ENCODE peak calls at places on chromosome 10, in five cellular contexts. Q, W, B, Z and D are unnamed samples. For H3K27me3 and H3K36me3, the result is how much of the 10 kb centered on the place peaks cover.

GRCh38 chr10:107011113-107011512 is 153.4 kb downstream of the SORCS1 start:
- DNase-seq in Q (no peak), Z (no peak), B (no peak), W (no peak), D (no peak)

GRCh38 chr10:58579011-58579655 is 66.5 kb downstream of the BICC1 start:
- DNase-seq in Q (no peak), Z (no peak), B (no peak), W (no peak), D (no peak)

GRCh38 chr10:43585046-43585445 is 10.6 kb upstream of the ZNF239 start:
- DNase-seq in W (no peak), Z (no peak), Q (no peak), B (no peak), D (no peak)

GRCh38 chr10:25105753-25106260 is 69.0 kb upstream of the GPR158 start:
- DNase-seq in Z (no peak), B (no peak), W (no peak), Q (no peak), D (no peak)

GRCh38 chr10:116417821-116418220 is 9.8 kb upstream of the PNLIPRP3 start:
- DNase-seq in Z (no peak), W (no peak), B (no peak), Q (no peak), D (no peak)

GRCh38 chr10:57799625-57800024 is 468.1 kb downstream of the IPMK start:
- DNase-seq in W (no peak), B (no peak), Z (no peak), Q (no peak), D (no peak)

GRCh38 chr10:14356921-14357320 is 26.2 kb upstream of the FRMD4A start:
- DNase-seq in B (no peak), Q (no peak), Z (no peak), W (no peak), D (no peak)

GRCh38 chr10:93473804-93474472 is 8.2 kb downstream of the MYOF start:
- DNase-seq in W (no peak), Q (no peak), B (no peak), Z (no peak), D (no peak)

GRCh38 chr10:104680467-104681401 is 39.6 kb downstream of the SORCS3 start:
- DNase-seq in W (peak), Q (no peak), B (no peak), Z (no peak), D (no peak)

DNA sequence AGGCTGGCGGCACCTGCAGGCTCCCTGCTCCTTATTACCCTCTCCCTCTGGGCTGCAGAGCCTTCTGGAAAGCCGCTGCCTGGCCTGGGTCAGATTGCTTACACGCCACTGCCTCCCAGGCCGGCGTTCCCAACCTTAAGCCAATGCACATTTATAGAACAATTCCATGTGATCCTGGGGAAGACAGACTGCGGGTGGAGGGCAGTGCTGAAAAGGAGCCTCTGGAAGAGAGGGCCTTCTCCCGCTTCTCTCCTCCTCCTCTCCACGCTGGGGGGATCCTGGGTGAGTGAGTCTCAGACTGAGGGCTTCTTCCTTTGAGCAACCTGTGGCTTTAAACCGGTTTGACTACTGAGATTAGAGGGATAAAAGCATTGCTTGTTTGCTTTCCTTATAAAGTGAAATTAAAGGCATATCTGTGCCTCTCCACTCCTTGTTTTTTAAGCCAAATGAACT is 5.5 kb downstream of the TACC2 start:
- DNase-seq in B (no peak), Z (no peak), W (peak), Q (no peak), D (peak)
- TF ChIP-seq CTCF in B (no peak), Z (no peak), W (no peak), Q (no peak), D (no peak)

DNA sequence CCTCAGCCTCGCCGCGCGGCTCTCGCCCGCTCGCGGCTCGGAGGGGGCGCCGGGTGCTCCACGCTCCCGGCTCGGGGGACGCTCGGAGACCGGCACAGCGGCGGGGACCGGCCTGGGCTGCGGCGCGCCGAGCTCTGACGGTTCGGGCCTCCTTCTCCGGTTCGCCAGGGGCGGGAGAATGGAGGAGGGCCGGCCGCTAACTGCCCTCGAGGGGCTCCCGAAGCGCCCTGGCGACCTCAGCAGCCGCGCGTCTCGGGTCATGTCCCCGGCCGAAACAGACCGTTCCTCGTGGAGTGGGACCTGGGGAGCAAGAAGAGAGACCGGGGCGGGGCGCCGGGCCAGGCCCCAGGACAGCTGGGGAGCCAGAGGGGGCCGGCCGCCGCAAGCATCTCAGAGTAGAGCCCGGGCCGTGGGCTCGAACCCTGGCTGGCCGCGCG is 325 bp upstream of the GRID1 start:
- DNase-seq in Z (peak), W (peak), B (peak), Q (no peak), D (no peak)
- H3K27me3 ChIP-seq in Z (half or more), W (half or more), B (under half), Q (under half), D (half or more)

GRCh38 chr10:65754112-65754511 is 1171.7 kb upstream of the LRRTM3 start:
- DNase-seq in Q (no peak), W (no peak), B (no peak), Z (no peak), D (no peak)
- H3K36me3 ChIP-seq in Q (under half), W (under half), B (under half), Z (under half), D (under half)

GRCh38 chr10:7054915-7055314 is 355.9 kb downstream of the SFMBT2 start:
- DNase-seq in Q (no peak), W (no peak), B (no peak), Z (no peak), D (no peak)
- TF ChIP-seq CTCF in Q (no peak), W (no peak), B (no peak), Z (no peak), D (no peak)

GRCh38 chr10:123140164-123140982 is 4.6 kb downstream of the HMX3 start:
- DNase-seq in Z (no peak), W (no peak), B (no peak), Q (no peak), D (no peak)
- H3K27me3 ChIP-seq in Z (half or more), W (half or more), B (half or more), Q (under half), D (half or more)

DNA sequence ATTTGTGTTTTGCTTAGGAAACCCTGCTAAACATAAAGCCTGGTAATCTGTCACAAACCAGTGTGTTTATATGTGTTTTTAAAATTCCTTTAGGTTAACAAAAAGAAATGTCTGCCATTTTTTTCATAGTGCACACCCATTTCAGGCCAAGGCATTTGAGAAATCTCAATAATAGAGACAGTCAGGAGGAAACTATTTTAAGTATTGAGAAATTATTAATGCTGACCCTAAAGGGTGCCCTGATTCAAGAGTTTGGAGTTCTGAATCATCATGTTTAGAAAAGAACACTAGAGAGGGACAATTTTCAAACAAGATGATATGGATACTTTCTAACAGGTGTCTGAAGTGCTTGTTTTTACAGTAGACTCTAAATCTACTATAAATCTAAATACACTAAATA is 28.7 kb downstream of the MALRD1 start:
- DNase-seq in Z (no peak), B (no peak), Q (no peak), W (no peak), D (no peak)
- H3K36me3 ChIP-seq in Z (under half), B (under half), Q (under half), W (under half), D (under half)